ENCODE peak calls at places on chromosomes 7 and 10, in eight cellular contexts. Y is uterus, H is adrenal gland, K is Peyer's patch, S is transverse colon, X is right lobe of liver, N is IMR-90, V is upper lobe of left lung. G is an unnamed sample. For H3K9me3, the result is how much of the 10 kb centered on the place peaks cover.

GRCh38 chr7:157729566-157729965 is 392.8 kb downstream of the DNAJB6 start:
- DNase-seq in S (no peak), K (no peak), N (no peak), X (no peak), H (no peak), Y (no peak), V (no peak), G (no peak)

GRCh38 chr10:132253092-132253687 is 54.6 kb downstream of the STK32C start:
- DNase-seq in N (no peak), H (no peak), X (no peak), V (peak), K (no peak), Y (no peak), S (no peak), G (no peak)

GRCh38 chr7:81857385-81857784 is 87.5 kb upstream of the HGF start:
- DNase-seq in K (no peak), H (no peak), N (no peak), X (no peak), Y (no peak), V (no peak), S (no peak), G (no peak)

GRCh38 chr10:112955736-112956421 is 5.8 kb downstream of the TCF7L2 start:
- DNase-seq in N (peak), H (no peak), X (no peak), K (no peak), Y (peak), S (peak), V (no peak), G (no peak)

GRCh38 chr7:85407401-85407800 is 220.5 kb upstream of the SEMA3D start:
- DNase-seq in V (no peak), Y (no peak), N (no peak), H (no peak), X (no peak), S (no peak), K (no peak), G (no peak)

GRCh38 chr10:132193907-132194552 is 7.3 kb downstream of the DPYSL4 start:
- DNase-seq in Y (no peak), X (peak), S (no peak), H (peak), K (no peak), N (no peak), V (peak), G (peak)

GRCh38 chr10:132407846-132408278 is 10.9 kb downstream of the PWWP2B start:
- DNase-seq in H (peak), S (peak), V (peak), X (no peak), K (peak), Y (no peak), N (peak), G (peak)

GRCh38 chr10:22711373-22711772 is 3.0 kb downstream of the PIP4K2A start:
- DNase-seq in H (no peak), Y (no peak), V (no peak), X (no peak), K (no peak), N (no peak), S (no peak), G (no peak)

GRCh38 chr7:44213206-44213871 is 12.6 kb downstream of the YKT6 start:
- DNase-seq in H (no peak), Y (no peak), N (no peak), X (no peak), K (no peak), V (peak), S (no peak), G (no peak)

GRCh38 chr10:101566333-101567164 is 21.5 kb downstream of the POLL start:
- DNase-seq in V (peak), S (no peak), K (peak), Y (peak), N (peak), H (peak), X (peak), G (peak)

GRCh38 chr10:122186822-122187810 is 84.0 kb upstream of the BTBD16 start:
- DNase-seq in H (peak), X (no peak), V (no peak), K (no peak), N (peak), S (no peak), Y (no peak), G (no peak)

GRCh38 chr7:150410131-150410530 is 31.0 kb downstream of the ZNF775 start:
- DNase-seq in X (no peak), V (no peak), N (no peak), H (no peak), S (no peak), K (no peak), Y (no peak), G (no peak)

GRCh38 chr10:113515521-113516045 is 37.3 kb upstream of the HABP2 start:
- DNase-seq in Y (no peak), S (no peak), H (no peak), N (no peak), V (no peak), K (no peak), X (no peak), G (no peak)

GRCh38 chr7:20064974-20065862 is 152.0 kb downstream of the MACC1 start:
- DNase-seq in H (peak), X (no peak), N (peak), V (no peak), S (no peak), K (no peak), Y (no peak), G (no peak)

DNA sequence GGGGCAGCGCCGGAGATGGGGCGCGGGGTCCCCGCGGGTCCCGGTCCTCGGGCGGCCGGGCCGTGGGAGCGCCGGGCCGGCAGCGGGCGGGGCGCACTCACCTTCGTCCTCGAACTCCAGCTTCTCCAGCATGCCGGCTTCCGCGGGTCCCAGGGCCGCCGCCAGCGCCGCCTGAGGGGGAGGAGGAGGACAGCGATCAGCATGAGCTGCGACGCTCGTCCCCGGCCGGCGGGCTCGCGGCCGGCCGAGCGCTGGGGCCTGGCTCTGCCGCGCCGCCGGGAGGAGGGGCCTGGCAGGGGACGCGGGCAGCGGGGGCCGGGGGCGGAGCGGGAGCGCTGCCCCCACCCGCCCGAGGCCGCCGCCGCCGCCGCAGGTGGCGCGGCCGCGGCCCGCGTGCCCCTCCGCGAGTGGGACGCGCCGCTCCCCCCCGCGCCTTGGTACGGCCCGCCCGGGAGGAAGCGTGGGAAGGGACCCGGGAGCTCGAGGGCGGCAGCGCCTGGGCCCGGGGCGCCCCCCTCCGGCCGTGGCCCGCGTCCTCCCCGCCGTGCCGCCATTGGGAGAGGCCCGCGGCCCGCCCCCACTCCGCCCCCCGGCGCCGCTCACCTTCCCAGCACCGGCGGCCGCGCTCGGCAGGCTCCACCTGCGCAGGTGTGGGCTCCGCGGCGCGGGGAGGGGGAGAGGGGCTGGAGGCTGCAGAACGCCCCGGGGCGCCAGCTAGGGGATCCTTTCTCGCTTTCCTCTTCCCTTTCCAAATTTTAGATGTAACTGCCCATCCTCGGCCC is 112.5 kb upstream of the RHEB start:
- DNase-seq in H (peak), N (peak), K (peak), X (peak), S (peak), V (peak), Y (peak), G (peak)
- TF ChIP-seq CTCF in H (peak), N (peak), K (peak), X (peak), S (peak), V (peak), Y (peak), G (peak)

DNA sequence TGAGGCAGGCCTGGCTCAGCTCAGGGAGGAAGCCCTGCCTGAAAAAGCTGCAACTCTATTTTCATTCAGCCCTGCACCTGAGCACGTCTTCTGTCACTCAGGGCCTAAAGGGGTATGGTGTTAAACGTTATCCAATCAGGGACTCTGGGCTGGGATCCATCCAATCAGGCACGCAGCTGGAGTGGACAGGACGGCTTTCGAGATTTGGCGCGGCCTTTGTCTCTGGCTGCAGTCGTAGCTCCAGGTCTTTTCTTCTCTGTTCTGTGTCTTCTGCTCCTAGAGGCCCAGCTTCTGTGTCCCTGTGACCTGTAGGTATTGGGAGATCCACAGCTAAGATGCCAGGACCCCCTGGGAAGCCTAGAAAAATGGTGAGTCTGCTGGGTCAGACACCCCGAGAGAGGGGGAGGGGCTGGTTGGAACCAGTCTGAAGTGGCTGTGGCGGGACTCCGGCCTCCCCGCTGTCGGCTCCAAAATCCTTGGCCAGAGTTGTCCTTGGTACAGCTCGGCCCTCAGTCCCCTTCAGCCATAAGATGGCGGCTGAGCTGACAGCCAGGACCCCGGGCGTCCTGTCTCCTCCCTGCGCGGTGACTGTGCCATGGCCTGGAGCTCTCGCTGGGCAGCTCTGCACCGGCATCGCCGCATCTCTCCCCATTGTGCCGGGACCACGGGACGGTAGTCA is 11.7 kb upstream of the ZNF680 start:
- DNase-seq in Y (peak), V (no peak), H (peak), N (peak), X (no peak), K (no peak), S (no peak), G (peak)
- H3K9me3 ChIP-seq in Y (under half), V (under half), H (under half), N (under half), X (under half), K (under half), S (under half), G (under half)

GRCh38 chr10:93462881-93463280 is 19.3 kb downstream of the MYOF start:
- DNase-seq in Y (no peak), N (peak), V (no peak), X (no peak), H (peak), K (no peak), S (no peak), G (no peak)

GRCh38 chr10:93464826-93465388 is 17.2 kb downstream of the MYOF start:
- DNase-seq in S (no peak), V (no peak), N (no peak), K (no peak), Y (no peak), X (no peak), H (no peak), G (no peak)

GRCh38 chr10:93463723-93464511 is 18.2 kb downstream of the MYOF start:
- DNase-seq in K (no peak), V (no peak), S (peak), X (no peak), N (peak), Y (peak), H (peak), G (no peak)

GRCh38 chr10:93468532-93469213 is 13.5 kb downstream of the MYOF start:
- DNase-seq in K (no peak), V (no peak), H (peak), N (peak), X (no peak), Y (peak), S (no peak), G (no peak)

DNA sequence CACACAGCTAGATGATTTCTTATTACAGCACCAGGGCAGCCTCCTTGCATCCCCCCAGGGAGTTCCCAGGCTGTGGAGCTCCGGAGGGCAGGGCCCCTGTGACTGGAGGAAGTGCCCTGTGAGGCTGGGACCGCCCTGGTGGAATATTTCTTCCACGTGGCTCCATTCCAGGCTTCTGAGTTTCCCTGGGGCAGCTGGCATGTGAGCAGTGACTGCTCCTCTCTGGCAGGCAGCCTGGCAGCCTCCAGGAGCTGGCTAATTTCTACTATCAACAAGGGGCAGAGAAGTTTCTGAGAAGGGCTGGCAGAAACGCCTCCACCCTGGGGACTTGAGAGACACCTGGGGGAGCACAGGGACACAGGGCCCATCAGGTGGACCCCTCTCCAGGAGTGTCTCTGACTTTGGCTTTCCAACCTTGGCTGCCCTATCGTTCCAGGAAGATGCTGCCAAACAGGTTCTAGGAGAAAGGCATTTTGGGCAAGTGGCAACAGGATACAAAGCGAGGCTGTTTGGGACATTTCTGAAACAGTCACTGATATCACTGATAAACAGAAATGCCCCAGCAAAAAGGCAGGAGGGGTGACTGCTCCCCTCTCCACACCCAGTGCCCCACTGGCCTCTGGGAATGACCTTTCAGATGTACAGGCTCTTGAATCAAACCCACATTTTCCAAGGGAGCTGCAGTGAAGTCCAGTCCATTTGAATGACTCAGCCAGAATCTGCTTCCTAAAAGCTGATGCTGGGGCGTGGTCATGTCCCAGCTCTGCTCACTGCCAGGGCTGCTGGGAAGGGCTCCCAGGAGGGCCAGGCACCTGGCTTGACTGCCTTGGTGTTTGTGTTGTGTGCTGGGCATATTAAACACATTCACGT is 16.1 kb downstream of the MYOF start:
- DNase-seq in V (peak), Y (peak), X (no peak), K (peak), H (peak), S (peak), N (peak), G (peak)
- TF ChIP-seq POLR2A in V (no peak), Y (peak), X (no peak), K (no peak), H (peak), S (peak), N (peak), G (no peak)

GRCh38 chr7:36788814-36789470 is 64.6 kb upstream of the AOAH start:
- DNase-seq in S (no peak), K (no peak), Y (no peak), N (no peak), V (no peak), X (no peak), H (no peak), G (no peak)

GRCh38 chr7:36790280-36790679 is 66.0 kb upstream of the AOAH start:
- DNase-seq in H (no peak), K (no peak), Y (no peak), X (no peak), S (no peak), V (no peak), N (no peak), G (no peak)

GRCh38 chr7:36794689-36795088 is 70.4 kb upstream of the AOAH start:
- DNase-seq in X (no peak), S (no peak), K (no peak), V (no peak), N (no peak), H (no peak), Y (no peak), G (no peak)

GRCh38 chr7:36795451-36796021 is 71.2 kb upstream of the AOAH start:
- DNase-seq in Y (no peak), H (no peak), V (no peak), X (no peak), N (no peak), K (no peak), S (no peak), G (no peak)

GRCh38 chr7:36792421-36792820 is 68.1 kb upstream of the AOAH start:
- DNase-seq in H (no peak), N (no peak), Y (no peak), X (no peak), V (no peak), S (no peak), K (no peak), G (no peak)
- TF ChIP-seq CTCF in H (no peak), N (no peak), Y (no peak), X (no peak), V (no peak), S (no peak), K (no peak), G (no peak)

GRCh38 chr7:6652446-6653011 is 15.4 kb downstream of the ZNF316 start:
- DNase-seq in N (no peak), S (no peak), H (no peak), K (peak), X (no peak), V (peak), Y (no peak), G (peak)

GRCh38 chr7:6653101-6653995 is 16.2 kb downstream of the ZNF316 start:
- DNase-seq in H (no peak), K (peak), Y (no peak), V (peak), N (no peak), S (no peak), X (no peak), G (no peak)

GRCh38 chr7:6650086-6650485 is 13.0 kb downstream of the ZNF316 start:
- DNase-seq in S (no peak), H (no peak), V (no peak), Y (no peak), K (peak), N (no peak), X (peak), G (no peak)

GRCh38 chr7:6650521-6651011 is 13.4 kb downstream of the ZNF316 start:
- DNase-seq in H (no peak), Y (no peak), X (peak), K (peak), V (no peak), S (no peak), N (no peak), G (peak)

DNA sequence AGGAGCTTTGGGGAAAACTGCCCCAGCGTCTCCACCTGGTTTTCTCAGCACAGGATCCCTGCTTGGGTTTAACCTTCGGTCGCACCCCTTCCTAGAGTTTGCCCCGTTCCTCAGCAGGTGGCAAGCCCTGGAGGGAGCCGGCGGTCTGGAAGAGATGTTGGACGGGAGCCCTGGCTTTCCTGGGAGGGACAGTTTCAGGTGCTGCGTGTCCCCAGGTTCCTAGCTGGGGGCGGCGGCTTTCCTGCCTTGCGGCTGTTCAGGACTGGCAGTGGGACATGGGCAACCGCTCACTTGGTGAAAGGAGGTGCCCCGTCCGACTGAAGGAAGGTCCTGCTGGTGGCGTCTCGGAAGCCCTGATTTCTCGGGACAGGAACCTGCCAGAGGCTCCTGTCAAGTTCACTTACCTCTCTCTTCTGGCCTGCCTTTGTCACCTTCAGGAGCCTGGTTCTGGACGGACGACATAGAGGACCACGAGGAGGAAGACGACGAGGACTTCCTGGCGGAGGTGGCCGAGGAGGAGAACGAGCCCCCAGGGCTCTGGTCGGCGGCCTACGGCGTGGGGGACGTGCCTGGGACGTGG is 14.8 kb downstream of the ZNF316 start:
- DNase-seq in Y (no peak), V (no peak), H (no peak), K (peak), S (no peak), N (no peak), X (no peak), G (no peak)
- H3K9me3 ChIP-seq in Y (under half), V (under half), H (under half), K (under half), S (under half), N (under half), X (under half), G (under half)

DNA sequence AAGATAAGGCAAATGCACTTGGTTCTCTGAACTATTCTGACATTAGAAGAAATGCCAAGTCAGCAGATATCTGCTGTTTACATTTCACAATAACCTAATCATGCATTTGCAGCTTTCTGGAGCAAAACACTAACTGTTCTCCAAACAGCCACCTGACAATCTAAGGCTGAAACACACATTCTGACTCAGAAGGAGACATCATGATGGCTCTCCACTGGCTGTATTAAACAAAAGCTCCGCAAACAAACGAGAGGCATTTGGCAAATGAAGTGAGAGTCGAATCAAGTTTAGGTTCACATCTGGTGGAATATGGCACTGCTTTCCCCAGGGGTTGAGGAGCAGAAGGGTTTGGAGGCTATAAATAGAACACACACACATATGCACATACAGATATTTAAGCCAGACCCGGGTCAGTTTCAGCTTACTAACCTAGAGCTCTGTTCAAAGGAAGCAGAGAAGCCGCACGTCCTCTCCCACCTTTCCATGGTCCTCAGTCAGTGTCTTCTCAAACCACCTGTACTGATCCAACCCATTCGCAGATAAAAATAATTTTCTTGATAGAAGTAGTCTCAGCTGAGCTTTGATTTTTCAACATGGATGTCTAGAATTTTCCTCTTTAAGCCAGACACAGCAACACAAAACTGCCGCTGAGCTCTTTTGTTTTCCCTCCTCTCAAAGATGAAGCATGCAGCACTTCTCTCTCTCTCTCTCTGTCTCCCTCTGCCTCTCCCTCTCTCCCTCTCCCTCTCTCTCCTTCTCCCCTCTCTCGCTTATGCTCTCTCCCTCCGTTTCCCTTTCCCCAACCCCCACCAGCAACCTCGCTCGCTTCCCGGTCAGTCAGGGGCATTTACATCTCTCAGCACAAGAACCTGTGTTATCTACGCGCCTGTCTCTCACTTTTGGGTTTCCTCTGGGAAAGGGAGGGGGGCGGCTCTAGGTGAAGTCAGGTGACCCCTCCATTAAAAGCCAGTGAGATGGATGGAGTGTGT is 682.8 kb downstream of the MAGI2 start:
- DNase-seq in Y (no peak), K (no peak), H (no peak), X (no peak), N (peak), S (no peak), V (no peak), G (no peak)
- TF ChIP-seq POLR2A in Y (no peak), K (no peak), H (no peak), X (no peak), N (no peak), S (no peak), V (no peak), G (no peak)

G was measured in ovary.